ENCODE peak calls at places on chromosomes 11 and 22, in six cellular contexts. B, W, U, K, P and M are unnamed samples.

GRCh38 chr22:36430863-36431262 is 43.1 kb upstream of the MYH9 start:
- DNase-seq in B (peak; percentile 56), W (no peak), U (no peak), K (no peak), P (no peak), M (no peak)

GRCh38 chr11:10457901-10458300 is 2.8 kb downstream of the AMPD3 start:
- DNase-seq in B (no peak), W (peak; percentile 12), U (no peak), K (peak; percentile 75), P (no peak), M (no peak)

GRCh38 chr11:94781822-94782221 is 13.7 kb downstream of the AMOTL1 start:
- DNase-seq in B (no peak), W (no peak), U (no peak), K (no peak), P (no peak), M (no peak)

GRCh38 chr22:32444068-32444467 is 20.2 kb downstream of the BPIFC start:
- DNase-seq in B (peak; percentile 43), W (no peak), U (peak; percentile 15), K (no peak), P (no peak), M (no peak)

GRCh38 chr22:35480143-35480542 is 60.5 kb upstream of the RASD2 start:
- DNase-seq in B (peak; percentile 68), W (no peak), U (no peak), K (no peak), P (no peak), M (no peak)

GRCh38 chr11:121567988-121568387 is 115.2 kb upstream of the SORL1-AS1 start:
- DNase-seq in B (peak; percentile 19), W (no peak), U (no peak), K (no peak), P (no peak), M (no peak)

GRCh38 chr11:57251037-57251436 is 14.0 kb upstream of the APLNR start:
- DNase-seq in B (no peak), W (no peak), U (no peak), K (no peak), P (no peak), M (no peak)

GRCh38 chr11:106186630-106187029 is 109.2 kb downstream of the AASDHPPT start:
- DNase-seq in B (no peak), W (no peak), U (no peak), K (no peak), P (no peak), M (no peak)

GRCh38 chr11:34233215-34233614 is 124.6 kb downstream of the ABTB2 start:
- DNase-seq in B (no peak), W (no peak), U (no peak), K (no peak), P (no peak), M (no peak)

GRCh38 chr11:1303196-1303821 is 6.1 kb downstream of the TOLLIP start:
- DNase-seq in B (peak; percentile 35), W (no peak), U (no peak), K (peak; percentile 42), P (no peak), M (no peak)

GRCh38 chr22:23178512-23179254 is 1.6 kb upstream of the BCR start:
- DNase-seq in B (peak; percentile 71), W (peak; percentile 37), U (peak; percentile 76), K (no peak), P (peak; percentile 81), M (peak; percentile 57)

GRCh38 chr11:3345736-3346135 is 33.2 kb downstream of the ZNF195 start:
- DNase-seq in B (no peak), W (no peak), U (no peak), K (no peak), P (no peak), M (no peak)

GRCh38 chr22:30196141-30196866 is 50.3 kb downstream of the LIF start:
- DNase-seq in B (peak; percentile 99), W (peak; percentile 83), U (no peak), K (peak; percentile 96), P (peak; percentile 68), M (peak; percentile 32)

GRCh38 chr11:11400635-11401232 is 47.7 kb upstream of the CSNK2A3 start:
- DNase-seq in B (peak; percentile 29), W (no peak), U (peak; percentile 31), K (no peak), P (no peak), M (no peak)

GRCh38 chr22:49312601-49313000 is 515.1 kb downstream of the BRD1 start:
- DNase-seq in B (no peak), W (no peak), U (no peak), K (peak; percentile 66), P (peak; percentile 4), M (no peak)

GRCh38 chr11:65288706-65289536 is 25.7 kb upstream of the CDC42EP2 start:
- DNase-seq in B (no peak), W (peak; percentile 46), U (peak; percentile 87), K (no peak), P (no peak), M (no peak)

GRCh38 chr11:117874253-117874909 is 2.1 kb downstream of the FXYD6 start:
- DNase-seq in B (no peak), W (no peak), U (no peak), K (no peak), P (no peak), M (no peak)

GRCh38 chr11:102139081-102139498 is 28.8 kb downstream of the YAP1 start:
- DNase-seq in B (peak; percentile 55), W (no peak), U (no peak), K (no peak), P (no peak), M (no peak)

GRCh38 chr22:39185601-39186012 is 33.1 kb upstream of the CBX7 start:
- DNase-seq in B (no peak), W (peak; percentile 54), U (no peak), K (no peak), P (no peak), M (no peak)

GRCh38 chr22:49551446-49551845 is 276.2 kb downstream of the BRD1 start:
- DNase-seq in B (no peak), W (no peak), U (no peak), K (no peak), P (no peak), M (no peak)

GRCh38 chr11:57223601-57224000 is 13.4 kb downstream of the APLNR start:
- DNase-seq in B (no peak), W (no peak), U (no peak), K (no peak), P (no peak), M (no peak)

GRCh38 chr11:134037093-134037908 is 31.6 kb upstream of the JAM3 start:
- DNase-seq in B (peak; percentile 61), W (peak; percentile 58), U (peak; percentile 25), K (peak; percentile 94), P (peak; percentile 72), M (peak; percentile 52)

GRCh38 chr11:46051102-46051501 is 70.2 kb downstream of the PHF21A start:
- DNase-seq in B (no peak), W (no peak), U (no peak), K (no peak), P (no peak), M (no peak)

GRCh38 chr11:118046051-118046963 is 30.6 kb upstream of the TMPRSS4 start:
- DNase-seq in B (no peak), W (no peak), U (no peak), K (peak; percentile 55), P (peak; percentile 58), M (peak; percentile 78)

GRCh38 chr11:68040121-68040956 is 1.5 kb downstream of the TCIRG1 start:
- DNase-seq in B (peak; percentile 78), W (no peak), U (no peak), K (peak; percentile 94), P (peak; percentile 62), M (peak; percentile 57)

GRCh38 chr11:59206635-59207034 is 6.1 kb downstream of the MPEG1 start:
- DNase-seq in B (peak; percentile 37), W (no peak), U (peak; percentile 51), K (no peak), P (peak; percentile 42), M (no peak)

GRCh38 chr11:23206736-23207336 is 346.6 kb upstream of the CCDC179 start:
- DNase-seq in B (no peak), W (no peak), U (no peak), K (no peak), P (no peak), M (no peak)

GRCh38 chr11:100980156-100980555 is 149.5 kb downstream of the PGR start:
- DNase-seq in B (no peak), W (no peak), U (no peak), K (no peak), P (no peak), M (no peak)

GRCh38 chr11:76578655-76579046 is 91.9 kb downstream of the LRRC32 start:
- DNase-seq in B (no peak), W (no peak), U (no peak), K (peak; percentile 77), P (no peak), M (no peak)

GRCh38 chr11:12936200-12936599 is 72.9 kb upstream of the RASSF10 start:
- DNase-seq in B (no peak), W (no peak), U (no peak), K (no peak), P (no peak), M (no peak)

GRCh38 chr11:69403556-69404215 is 77.8 kb upstream of the LINC01488 start:
- DNase-seq in B (no peak), W (no peak), U (no peak), K (no peak), P (no peak), M (no peak)

GRCh38 chr11:58576792-58577440 is 1.3 kb upstream of the LPXN start:
- DNase-seq in B (peak; percentile 40), W (no peak), U (peak; percentile 23), K (no peak), P (peak; percentile 32), M (no peak)

GRCh38 chr22:48713266-48714205 is 1114.1 kb downstream of the BRD1 start:
- DNase-seq in B (peak; percentile 66), W (no peak), U (no peak), K (no peak), P (no peak), M (no peak)

GRCh38 chr11:1327064-1327460 is 17.6 kb upstream of the TOLLIP start:
- DNase-seq in B (no peak), W (no peak), U (no peak), K (no peak), P (no peak), M (no peak)